ENCODE peak calls at places on chromosomes 6 and 20, in eight cellular contexts. C is mammary epithelial cell, T is PC-3, Q is HCT116, I is hepatocyte, V is HepG2, J is neural progenitor cell, O is fibroblast of lung. F is an unnamed sample. For H3K4me1, the result is how much of the 10 kb centered on the place peaks cover.

GRCh38 chr6:129635396-129636164 is 74.4 kb downstream of the ARHGAP18 start:
- DNase-seq in I (no peak), J (no peak), C (no peak), O (peak), Q (no peak), T (no peak), V (no peak), F (no peak)

GRCh38 chr20:63060057-63060991 is 53.6 kb upstream of the BHLHE23 start:
- DNase-seq in O (peak), J (no peak), I (no peak), Q (no peak), T (peak), V (no peak), C (peak), F (no peak)

GRCh38 chr6:69096681-69097080 is 461.6 kb downstream of the ADGRB3 start:
- DNase-seq in C (no peak), Q (no peak), I (no peak), V (no peak), O (peak), T (no peak), J (no peak), F (no peak)

GRCh38 chr20:58198384-58198783 is 30.1 kb downstream of the ANKRD60 start:
- DNase-seq in J (no peak), I (no peak), T (no peak), V (no peak), O (no peak), C (no peak), Q (no peak), F (no peak)

GRCh38 chr20:45485388-45485787 is 15.8 kb downstream of the WFDC2 start:
- DNase-seq in T (no peak), C (no peak), V (no peak), O (no peak), Q (no peak), J (no peak), I (no peak), F (no peak)

GRCh38 chr6:54830216-54830615 is 16.4 kb upstream of the FAM83B start:
- DNase-seq in C (no peak), O (no peak), Q (no peak), J (no peak), I (no peak), T (no peak), V (no peak), F (no peak)

GRCh38 chr6:30824698-30825097 is 59.6 kb upstream of the DDR1 start:
- DNase-seq in I (no peak), J (no peak), Q (no peak), O (no peak), V (no peak), T (no peak), C (no peak), F (no peak)

GRCh38 chr6:46058951-46059350 is 43.3 kb upstream of the CLIC5 start:
- DNase-seq in V (no peak), O (no peak), C (no peak), J (no peak), T (no peak), Q (no peak), I (no peak), F (no peak)

GRCh38 chr20:15616626-15617025 is 956.6 kb downstream of the KIF16B start:
- DNase-seq in Q (no peak), V (no peak), C (no peak), O (no peak), J (no peak), T (peak), I (no peak), F (no peak)

GRCh38 chr6:112298816-112299281 is 44.5 kb upstream of the LAMA4 start:
- DNase-seq in C (peak), O (peak), T (peak), Q (peak), V (no peak), I (no peak), J (no peak), F (peak)

GRCh38 chr6:169862464-169863148 is 111.2 kb downstream of the ERMARD start:
- DNase-seq in O (no peak), Q (no peak), C (peak), V (no peak), T (no peak), I (no peak), J (no peak), F (no peak)

GRCh38 chr20:48616481-48616880 is 211.3 kb downstream of the PREX1 start:
- DNase-seq in V (no peak), C (no peak), Q (no peak), J (no peak), T (no peak), I (no peak), O (no peak), F (no peak)

GRCh38 chr6:50091641-50092040 is 41.9 kb upstream of the DEFB112 start:
- DNase-seq in J (no peak), Q (no peak), C (peak), I (no peak), O (no peak), T (peak), V (peak), F (no peak)

GRCh38 chr20:57950764-57951163 is 240.9 kb upstream of the PMEPA1 start:
- DNase-seq in V (no peak), T (no peak), C (no peak), Q (no peak), I (no peak), O (no peak), J (no peak), F (no peak)

GRCh38 chr6:122405417-122405816 is 6.0 kb downstream of the HSF2 start:
- DNase-seq in C (peak), J (no peak), T (peak), V (no peak), I (no peak), Q (no peak), O (peak), F (no peak)

GRCh38 chr6:144340541-144341371 is 55.6 kb downstream of the UTRN start:
- DNase-seq in C (peak), I (no peak), V (peak), T (peak), O (no peak), J (no peak), Q (no peak), F (no peak)

GRCh38 chr6:164442572-164442971 is 866.8 kb downstream of the C6orf118 start:
- DNase-seq in J (no peak), O (no peak), I (no peak), V (no peak), C (no peak), Q (no peak), T (no peak), F (no peak)

GRCh38 chr6:137217801-137218472 is 1.2 kb downstream of the IFNGR1 start:
- DNase-seq in J (no peak), T (peak), I (peak), O (peak), V (peak), C (peak), Q (no peak), F (peak)

GRCh38 chr6:157223486-157223885 is 99.8 kb downstream of the TMEM242 start:
- DNase-seq in V (no peak), T (no peak), C (no peak), J (no peak), I (no peak), O (no peak), Q (no peak), F (no peak)

GRCh38 chr20:32672315-32672981 is 1.3 kb downstream of the C20orf203 start:
- DNase-seq in O (no peak), V (no peak), I (no peak), C (no peak), J (no peak), T (no peak), Q (no peak), F (no peak)

GRCh38 chr6:153045271-153045670 is 42.8 kb upstream of the MTRF1L start:
- DNase-seq in O (no peak), I (no peak), J (no peak), Q (no peak), T (no peak), C (no peak), V (no peak), F (no peak)

GRCh38 chr20:24633026-24633425 is 163.6 kb downstream of the SYNDIG1 start:
- DNase-seq in I (no peak), V (no peak), O (peak), T (no peak), J (no peak), Q (no peak), C (peak), F (no peak)

GRCh38 chr6:6798430-6798829 is 209.9 kb downstream of the LY86 start:
- DNase-seq in V (no peak), Q (no peak), T (no peak), I (no peak), J (no peak), C (no peak), O (no peak), F (no peak)

GRCh38 chr6:135640048-135640447 is 142.5 kb upstream of the AHI1 start:
- DNase-seq in T (no peak), O (no peak), J (no peak), Q (no peak), V (no peak), C (no peak), I (no peak), F (no peak)

GRCh38 chr20:2798095-2798805 is 2.2 kb downstream of the CPXM1 start:
- DNase-seq in Q (no peak), J (no peak), O (no peak), I (no peak), C (no peak), V (no peak), T (no peak), F (no peak)

GRCh38 chr20:62652051-62652893 is 10.0 kb downstream of the SLCO4A1 start:
- DNase-seq in O (peak), V (peak), I (peak), Q (peak), C (peak), T (peak), J (peak), F (peak)

DNA sequence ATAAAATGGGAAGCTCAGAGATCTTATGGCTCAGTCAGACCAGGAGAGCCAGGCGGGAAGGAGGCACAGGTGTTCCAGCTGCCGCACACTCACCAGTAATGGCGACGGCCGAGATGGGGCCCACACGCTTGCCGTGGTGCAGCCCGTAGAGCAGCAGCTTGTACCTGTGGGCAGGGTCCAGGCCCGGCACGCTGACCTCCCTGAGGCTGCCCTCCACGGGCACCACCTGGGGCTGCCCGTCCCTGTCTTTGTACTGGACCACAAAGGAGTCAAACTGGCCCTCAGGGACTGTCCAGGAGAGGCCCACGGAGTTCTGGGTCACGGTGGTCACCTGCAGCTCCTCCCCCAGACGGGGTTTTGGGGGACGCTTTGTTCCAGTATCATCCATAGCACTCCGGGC is 31.2 kb downstream of the CYP21A2 start:
- DNase-seq in Q (no peak), J (no peak), V (no peak), I (no peak), O (no peak), T (no peak), C (no peak), F (no peak)
- H3K4me2 ChIP-seq in Q (no peak), J (no peak), V (no peak), I (no peak), O (no peak), T (no peak), C (no peak), F (no peak)

DNA sequence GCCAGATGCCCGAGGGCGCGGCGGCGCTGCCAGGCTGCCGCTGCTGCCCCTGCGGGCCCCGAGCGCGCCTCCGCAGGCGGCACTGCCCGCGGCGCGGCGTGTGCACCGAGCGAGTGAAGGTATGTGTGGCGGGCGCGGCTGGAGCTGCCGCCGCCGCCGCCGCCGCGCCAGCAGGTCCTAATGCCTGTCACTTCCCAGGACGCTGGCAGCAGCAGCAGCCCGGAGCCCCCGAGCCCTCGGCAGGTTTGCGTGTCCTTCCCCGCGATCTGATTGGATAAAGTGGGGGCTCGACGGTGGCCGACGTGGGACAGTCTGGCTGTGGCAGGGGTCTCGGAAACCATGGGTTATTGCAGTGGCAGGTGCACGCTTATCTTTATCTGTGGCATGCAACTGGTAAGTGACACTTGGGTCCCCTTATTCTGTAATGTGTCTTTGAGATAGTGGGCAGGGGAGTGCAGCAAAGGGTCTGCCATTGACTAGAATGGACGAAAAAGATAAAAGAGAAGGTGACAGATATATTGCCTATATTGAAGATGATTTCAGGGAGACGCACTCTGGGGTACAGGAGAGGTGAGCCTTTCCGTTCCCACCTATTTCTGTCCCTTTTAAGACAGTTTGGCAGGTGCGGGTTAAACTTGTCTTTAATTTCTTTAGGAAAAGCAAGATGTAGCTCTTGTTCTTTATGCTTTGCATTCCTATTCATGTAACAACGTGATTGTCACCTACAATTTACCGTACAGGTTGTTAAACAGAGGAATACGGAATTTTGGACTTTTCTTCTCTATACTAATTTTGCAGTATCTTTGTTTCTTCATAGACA is at the start of gene NKAIN2:
- DNase-seq in I (peak), Q (no peak), T (no peak), V (no peak), J (peak), O (no peak), C (peak), F (peak)
- TF ChIP-seq EZH2 in I (peak), Q (no peak), T (no peak), V (peak), J (no peak), O (peak), C (peak), F (peak)

DNA sequence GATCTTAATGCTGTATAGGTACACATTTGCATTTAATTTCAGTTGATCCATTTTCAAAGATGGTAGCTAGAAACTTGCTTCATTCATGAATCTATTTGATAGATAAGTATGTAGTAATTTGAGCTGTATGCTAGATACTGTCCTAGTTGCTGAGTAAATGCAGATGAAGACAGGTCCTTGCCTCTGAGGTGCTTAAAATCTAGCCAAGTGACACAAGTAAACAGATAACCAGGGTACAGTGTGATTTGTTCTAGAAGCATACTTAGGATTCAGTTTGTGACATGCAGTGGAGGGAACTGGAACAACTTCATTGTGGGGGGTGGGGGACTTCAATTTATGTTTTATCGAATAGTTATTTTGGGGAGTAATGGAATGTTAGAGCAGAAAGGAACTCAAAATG is 9.2 kb downstream of the CHMP4B start:
- DNase-seq in C (no peak), J (no peak), T (no peak), I (no peak), Q (no peak), O (no peak), V (no peak), F (no peak)
- H3K4me1 ChIP-seq in C (under half), J (under half), T (under half), I (under half), Q (under half), O (under half), V (under half), F (under half)

GRCh38 chr6:106751501-106752252 is 122.3 kb downstream of the QRSL1 start:
- DNase-seq in Q (no peak), I (no peak), T (peak), J (no peak), C (peak), O (peak), V (no peak), F (peak)
- H3K4me2 ChIP-seq in Q (no peak), I (no peak), T (peak), J (no peak), C (no peak), O (no peak), V (no peak), F (peak)

DNA sequence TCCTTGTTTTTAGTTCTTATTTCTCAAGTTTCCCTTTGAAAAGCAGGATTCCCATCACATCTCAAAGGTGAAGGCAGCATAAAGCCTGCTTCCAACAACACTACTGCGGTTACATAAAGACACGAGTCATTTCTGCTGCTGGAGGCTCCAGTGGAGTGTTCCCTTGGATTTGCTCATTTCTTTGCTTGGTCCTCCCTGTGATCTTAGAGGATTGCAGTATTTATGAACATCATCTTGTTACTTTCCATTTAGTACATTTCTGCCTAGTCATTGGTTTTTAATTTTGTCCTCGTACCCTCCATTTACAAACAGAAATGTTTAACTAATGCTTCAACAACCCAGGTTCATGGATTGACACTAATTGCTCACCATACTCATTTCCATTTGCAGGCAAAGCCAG is 298.8 kb downstream of the ZNF217 start:
- DNase-seq in T (no peak), C (no peak), Q (no peak), O (no peak), I (no peak), V (no peak), J (no peak), F (no peak)
- TF ChIP-seq EZH2 in T (no peak), C (no peak), Q (no peak), O (no peak), I (no peak), V (no peak), J (no peak), F (no peak)

GRCh38 chr6:116015560-116015959 is 45.1 kb downstream of the FRK start:
- DNase-seq in O (no peak), Q (no peak), C (no peak), T (no peak), V (no peak), I (no peak), J (no peak), F (no peak)
- H3K4me1 ChIP-seq in O (under half), Q (under half), C (half or more), T (under half), V (half or more), I (half or more), J (under half), F (half or more)

GRCh38 chr6:44454198-44454597 is 66.7 kb downstream of the CDC5L start:
- DNase-seq in C (no peak), O (no peak), T (peak), I (no peak), J (no peak), Q (no peak), V (no peak), F (no peak)

GRCh38 chr6:44456070-44456965 is 68.8 kb downstream of the CDC5L start:
- DNase-seq in O (peak), I (peak), Q (peak), T (peak), J (peak), C (peak), V (peak), F (no peak)

GRCh38 chr6:44452725-44453124 is 65.2 kb downstream of the CDC5L start:
- DNase-seq in O (peak), V (peak), Q (no peak), C (peak), T (peak), J (no peak), I (no peak), F (peak)

GRCh38 chr6:44453146-44453545 is 65.6 kb downstream of the CDC5L start:
- DNase-seq in V (no peak), C (peak), T (peak), I (no peak), Q (no peak), J (no peak), O (no peak), F (no peak)

GRCh38 chr6:44451803-44452690 is 64.5 kb downstream of the CDC5L start:
- DNase-seq in T (no peak), I (no peak), V (no peak), O (no peak), J (no peak), Q (no peak), C (no peak), F (no peak)
- H3K4me2 ChIP-seq in T (peak), I (no peak), V (no peak), O (peak), J (no peak), Q (no peak), C (no peak), F (peak)

GRCh38 chr6:18277181-18278006 is 13.1 kb upstream of the DEK start:
- DNase-seq in O (peak), I (no peak), Q (no peak), T (no peak), J (peak), V (no peak), C (peak), F (no peak)
- TF ChIP-seq EZH2 in O (no peak), I (peak), Q (no peak), T (peak), J (peak), V (peak), C (no peak), F (no peak)

DNA sequence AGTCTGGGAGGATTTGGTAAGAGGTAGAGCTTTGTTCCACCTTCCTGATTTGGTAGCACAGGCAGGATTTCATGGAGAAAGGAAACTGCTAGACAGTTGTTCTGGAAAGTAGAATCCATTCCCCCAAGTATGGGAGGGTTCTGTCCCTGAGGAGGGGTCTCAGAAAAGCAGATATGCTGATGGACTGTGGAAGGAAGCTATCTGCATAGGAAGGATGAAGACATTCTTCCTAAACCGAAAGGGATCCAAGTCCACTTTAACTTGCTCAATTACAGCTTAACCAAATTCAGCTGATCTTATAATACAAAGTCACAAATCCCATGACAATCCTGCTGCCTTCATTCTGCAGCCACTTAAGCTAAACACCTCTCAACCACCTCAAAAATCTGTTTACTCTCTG is 2.6 kb downstream of the MAN1A1 start:
- DNase-seq in J (no peak), O (no peak), I (no peak), T (no peak), Q (no peak), C (no peak), V (no peak), F (no peak)
- H3K4me1 ChIP-seq in J (under half), O (under half), I (under half), T (under half), Q (under half), C (under half), V (under half), F (under half)